ENCODE peak calls at places on chromosomes 5 and 9, in seven cellular contexts. I, E, D, K, G, Q and M are unnamed samples.

GRCh38 chr5:172801184-172801671 is 30.2 kb upstream of the DUSP1 start:
- DNase-seq in D (no peak), Q (no peak), G (no peak), I (peak), E (no peak), K (peak), M (no peak)

GRCh38 chr9:77752566-77752965 is 104.4 kb upstream of the GNA14 start:
- DNase-seq in K (peak), D (no peak), G (no peak), Q (no peak), E (no peak), I (no peak), M (no peak)

GRCh38 chr9:98993570-98993945 is 49.9 kb downstream of the COL15A1 start:
- DNase-seq in I (peak), K (no peak), D (no peak), E (no peak), Q (peak), G (no peak), M (no peak)

GRCh38 chr5:76561959-76562358 is 61.2 kb downstream of the F2RL2 start:
- DNase-seq in G (no peak), D (no peak), K (no peak), Q (no peak), I (no peak), E (no peak), M (no peak)

GRCh38 chr9:14080940-14081621 is 232.9 kb downstream of the NFIB start:
- DNase-seq in I (no peak), E (no peak), D (no peak), G (no peak), K (no peak), Q (peak), M (no peak)

GRCh38 chr5:117455236-117456233 is 880.9 kb upstream of the SEMA6A start:
- DNase-seq in D (no peak), G (no peak), E (peak), K (no peak), I (peak), Q (peak), M (no peak)

GRCh38 chr9:22813520-22813919 is 366.9 kb downstream of the DMRTA1 start:
- DNase-seq in E (peak), K (no peak), D (no peak), I (no peak), G (peak), Q (peak), M (no peak)

GRCh38 chr9:87950765-87951488 is 23.4 kb downstream of the CDK20 start:
- DNase-seq in I (peak), D (no peak), E (peak), G (peak), K (no peak), Q (peak), M (no peak)